ENCODE peak calls at places on chromosome 12, in six cellular contexts. V is amniotic stem cell, E is left kidney, D is HTR-8/SVneo, T is COR-L47, U is heart left ventricle. Q is an unnamed sample.
A peak's percentile ranks its signal among the peaks of the same experiment; 100 is the strongest.

GRCh38 chr12:75744607-75745256 is 233.3 kb upstream of the KRR1 start:
- DNase-seq in V (no peak), E (peak; percentile 85), D (no peak), T (no peak), U (no peak), Q (no peak)

GRCh38 chr12:19946549-19946948 is 421.8 kb upstream of the PDE3A start:
- DNase-seq in V (peak; percentile 81), E (no peak), D (peak; percentile 70), T (no peak), U (no peak), Q (peak; percentile 13)

GRCh38 chr12:121830588-121831265 is 26.9 kb downstream of the SETD1B start:
- DNase-seq in V (no peak), E (no peak), D (no peak), T (no peak), U (no peak), Q (no peak)

GRCh38 chr12:93325855-93326254 is 51.9 kb upstream of the NUDT4 start:
- DNase-seq in V (no peak), E (no peak), D (peak; percentile 34), T (no peak), U (no peak), Q (no peak)

GRCh38 chr12:45688188-45688587 is 41.3 kb upstream of the ARID2 start:
- DNase-seq in V (no peak), E (peak; percentile 36), D (no peak), T (peak; percentile 17), U (no peak), Q (no peak)

GRCh38 chr12:65876898-65877721 is 52.8 kb downstream of the HMGA2 start:
- DNase-seq in V (no peak), E (peak; percentile 76), D (no peak), T (no peak), U (no peak), Q (no peak)

GRCh38 chr12:132814232-132814631 is 14.4 kb downstream of the GOLGA3 start:
- DNase-seq in V (no peak), E (no peak), D (no peak), T (no peak), U (no peak), Q (no peak)

GRCh38 chr12:47799357-47799955 is 20.2 kb downstream of the HDAC7 start:
- DNase-seq in V (no peak), E (no peak), D (no peak), T (no peak), U (peak; percentile 72), Q (no peak)